ENCODE peak calls at places on chromosomes 5 and 9, in ten cellular contexts. Z is hepatocyte, D is GM06990, L is right lobe of liver, G is astrocyte of the spinal cord, C is lower leg skin, Y is GM12864, A is epithelial cell of esophagus, I is neuronal stem cell, R is adrenal gland. K is an unnamed sample.
A peak's percentile ranks its signal among the peaks of the same experiment; 100 is the strongest.

GRCh38 chr9:15541862-15542261 is 11.0 kb upstream of the CCDC171 start:
- DNase-seq in I (no peak), L (no peak), Y (no peak), R (no peak), D (no peak), G (no peak), A (no peak), Z (peak; percentile 15), C (no peak), K (no peak)

GRCh38 chr5:15131909-15132308 is 260.3 kb upstream of the ANKH start:
- DNase-seq in L (no peak), A (no peak), G (no peak), D (no peak), C (no peak), I (no peak), R (no peak), Y (no peak), Z (no peak), K (no peak)

GRCh38 chr9:93662016-93662638 is 85.7 kb downstream of the PHF2 start:
- DNase-seq in A (no peak), R (no peak), D (no peak), Z (no peak), C (no peak), Y (no peak), L (no peak), G (no peak), I (no peak), K (no peak)

GRCh38 chr5:169956756-169957155 is 23.5 kb downstream of the INSYN2B start:
- DNase-seq in G (no peak), A (peak; percentile 31), Z (no peak), L (no peak), C (no peak), I (no peak), R (no peak), D (no peak), Y (no peak), K (peak; percentile 65)

GRCh38 chr9:29100762-29101161 is 1527.5 kb upstream of the C9orf72 start:
- DNase-seq in C (no peak), Y (no peak), Z (no peak), D (no peak), I (no peak), R (no peak), A (no peak), L (no peak), G (no peak), K (no peak)

GRCh38 chr5:111043712-111044506 is 27.6 kb upstream of the TSLP start:
- DNase-seq in I (no peak), G (peak; percentile 94), Z (no peak), Y (no peak), C (no peak), A (peak; percentile 5), L (no peak), R (no peak), D (no peak), K (peak; percentile 17)

GRCh38 chr5:1103505-1104326 is 8.1 kb downstream of the SLC12A7 start:
- DNase-seq in A (no peak), C (peak; percentile 69), Y (no peak), I (no peak), Z (peak; percentile 64), R (peak; percentile 82), L (peak; percentile 91), D (no peak), G (no peak), K (no peak)

GRCh38 chr9:93656426-93657222 is 80.2 kb downstream of the PHF2 start:
- DNase-seq in Y (no peak), Z (no peak), G (no peak), I (no peak), D (no peak), C (no peak), R (no peak), A (no peak), L (peak; percentile 13), K (no peak)

GRCh38 chr9:78692871-78693270 is 395.9 kb downstream of the PSAT1 start:
- DNase-seq in I (no peak), A (no peak), Y (no peak), Z (no peak), C (no peak), D (no peak), R (no peak), G (peak; percentile 15), L (no peak), K (no peak)

GRCh38 chr5:73170522-73170921 is 2.5 kb upstream of the TMEM174 start:
- DNase-seq in R (peak; percentile 18), D (no peak), A (peak; percentile 43), G (no peak), C (no peak), Y (peak; percentile 5), L (no peak), I (peak; percentile 12), Z (no peak), K (peak; percentile 59)

GRCh38 chr5:150576449-150576949 is 64.0 kb upstream of the SYNPO start:
- DNase-seq in R (no peak), A (no peak), C (no peak), L (no peak), I (no peak), D (no peak), G (no peak), Z (no peak), Y (no peak), K (no peak)

DNA sequence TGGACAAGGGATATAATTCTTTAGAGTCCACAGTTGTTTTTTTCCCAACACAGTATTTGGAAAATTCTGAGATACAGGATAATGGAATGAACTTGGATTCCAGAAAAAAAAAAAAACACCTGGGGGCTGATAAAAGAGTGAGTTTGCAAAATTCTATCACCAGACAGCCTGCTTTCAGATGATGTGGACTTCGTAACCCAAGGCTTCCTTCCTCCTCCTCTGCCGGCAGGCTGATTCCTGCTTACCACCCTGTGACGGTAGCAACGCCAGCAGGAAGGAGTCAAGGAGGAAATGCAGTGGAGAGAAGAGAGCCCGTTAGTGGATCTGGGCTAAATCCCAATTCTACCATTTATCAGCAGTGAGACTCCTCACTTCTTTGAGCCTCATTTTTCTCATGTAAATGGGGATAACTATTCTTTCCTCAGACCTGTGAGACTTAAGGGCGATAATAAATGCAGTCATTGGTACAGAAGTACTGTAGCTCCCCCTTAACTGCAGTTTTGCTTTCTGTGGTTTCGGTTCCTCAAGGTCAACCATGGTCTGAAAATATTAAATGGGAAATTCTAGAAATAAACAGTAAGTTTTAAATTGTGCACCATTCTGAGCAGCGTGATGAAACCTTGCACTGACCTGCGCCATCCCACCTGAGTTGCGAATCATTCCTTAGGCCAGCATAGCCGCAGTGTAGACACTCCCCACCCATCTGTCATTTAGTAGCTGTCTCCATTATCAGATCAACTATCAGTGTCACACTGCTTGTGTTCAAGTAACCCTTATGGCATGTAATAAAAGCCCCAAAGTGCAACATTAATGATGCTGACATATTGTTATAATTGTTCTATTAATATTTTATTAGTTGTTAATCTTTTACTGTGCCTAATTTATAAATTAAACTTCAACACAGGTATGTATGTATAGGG is 71.4 kb downstream of the DCP2 start:
- DNase-seq in C (no peak), Z (no peak), L (peak; percentile 42), A (no peak), D (no peak), G (no peak), I (no peak), Y (peak; percentile 49), R (peak; percentile 46), K (peak; percentile 54)
- H3K4me3 ChIP-seq in C (no peak overlapping the region), Z (no peak overlapping the region), L (no peak overlapping the region), A (no peak overlapping the region), D (peak overlapping the region; percentile 28), G (no peak overlapping the region), I (no peak overlapping the region), Y (peak overlapping the region; percentile 34), R (peak overlapping the region; percentile 41), K (no peak overlapping the region)

DNA sequence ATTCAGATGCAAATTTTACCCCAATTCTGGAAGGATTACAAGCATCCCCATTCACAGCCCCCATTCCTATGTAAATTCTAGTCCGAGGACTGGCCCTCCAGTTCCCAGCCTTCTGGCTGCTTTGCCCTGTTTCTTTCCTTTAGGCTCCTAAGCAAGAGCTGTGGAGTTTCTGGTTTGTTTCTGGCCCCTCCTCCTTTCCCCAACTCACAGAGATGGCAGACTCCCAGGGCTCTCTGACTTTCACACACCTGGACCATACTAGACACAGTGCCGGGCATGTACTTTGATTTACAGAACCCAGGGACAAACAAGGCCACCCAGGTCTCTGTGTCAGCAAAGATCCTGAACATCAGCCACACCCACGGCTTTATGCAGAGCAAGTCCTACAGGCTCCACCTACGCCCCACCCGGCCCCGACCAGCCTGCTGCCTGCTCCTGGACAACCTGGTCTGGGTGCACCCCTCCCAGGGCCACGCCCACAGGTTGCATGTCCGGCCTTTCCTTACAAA is 62.5 kb downstream of the SEMA4D start:
- DNase-seq in A (peak; percentile 47), I (peak; percentile 18), L (no peak), R (no peak), Y (no peak), C (peak; percentile 53), G (no peak), D (no peak), Z (peak; percentile 86), K (no peak)
- H3K4me3 ChIP-seq in A (no peak overlapping the region), I (no peak overlapping the region), L (no peak overlapping the region), R (no peak overlapping the region), Y (no peak overlapping the region), C (no peak overlapping the region), G (no peak overlapping the region), D (no peak overlapping the region), Z (no peak overlapping the region), K (no peak overlapping the region)

DNA sequence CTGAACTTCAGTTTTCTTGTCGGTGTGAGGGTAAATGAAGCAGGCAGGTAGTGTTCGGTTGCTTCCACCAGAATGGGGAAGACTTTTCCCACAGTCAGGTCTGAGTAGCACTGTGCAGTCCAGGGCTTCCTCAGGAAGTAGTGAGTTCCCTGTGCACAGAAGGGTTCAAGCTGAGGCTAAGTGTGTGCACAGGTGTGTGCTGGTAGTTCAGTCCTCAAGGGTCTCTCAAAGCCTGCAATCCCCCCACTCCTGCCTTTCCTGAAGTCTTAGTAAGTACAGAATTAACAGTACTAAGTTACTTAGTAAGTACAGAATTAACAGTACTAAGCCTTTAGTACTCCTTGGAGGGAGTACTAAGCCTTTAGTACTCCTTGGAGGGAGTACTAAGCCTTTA is 1.4 kb downstream of the DAB2IP start:
- DNase-seq in R (no peak), D (no peak), G (no peak), Z (no peak), Y (no peak), A (no peak), L (no peak), I (no peak), C (no peak), K (no peak)
- H3K4me3 ChIP-seq in R (peak overlapping the region; percentile 61), D (no peak overlapping the region), G (no peak overlapping the region), Z (peak overlapping the region; percentile 71), Y (no peak overlapping the region), A (no peak overlapping the region), L (peak overlapping the region; percentile 61), I (peak overlapping the region; percentile 87), C (no peak overlapping the region), K (peak overlapping the region; percentile 49)

DNA sequence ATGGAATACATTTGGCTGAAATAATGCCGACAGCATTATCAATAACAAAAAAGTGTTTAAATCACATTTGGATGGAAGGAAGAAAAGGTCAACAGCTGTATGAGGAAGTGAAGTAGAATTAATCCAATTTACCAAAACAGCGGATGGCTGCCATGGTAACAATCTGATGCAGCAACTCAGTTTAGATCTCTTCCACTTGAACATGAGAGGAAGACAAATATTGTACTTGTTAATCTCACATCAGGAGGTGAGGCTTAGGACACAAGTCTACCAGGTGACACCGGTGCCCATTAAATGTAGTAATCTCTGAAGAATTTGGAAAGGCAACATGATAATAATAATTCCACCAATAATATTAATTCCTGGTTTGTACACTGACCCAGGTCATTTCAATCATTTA is 2.4 kb downstream of the RASEF start:
- DNase-seq in L (no peak), Y (no peak), A (no peak), G (no peak), I (no peak), Z (peak; percentile 38), C (no peak), R (no peak), D (no peak), K (no peak)
- H3K4me3 ChIP-seq in L (no peak overlapping the region), Y (no peak overlapping the region), A (peak overlapping the region; percentile 63), G (no peak overlapping the region), I (no peak overlapping the region), Z (no peak overlapping the region), C (no peak overlapping the region), R (no peak overlapping the region), D (no peak overlapping the region), K (no peak overlapping the region)

GRCh38 chr5:178163772-178164735 is 10.4 kb upstream of the NHP2 start:
- DNase-seq in G (peak; percentile 61), C (peak; percentile 77), Y (peak; percentile 41), A (peak; percentile 74), Z (peak; percentile 89), D (peak; percentile 85), R (peak; percentile 76), I (peak; percentile 84), L (peak; percentile 86), K (peak; percentile 72)
- H3K4me3 ChIP-seq in G (peak overlapping the region; percentile 11), C (no peak overlapping the region), Y (peak overlapping the region; percentile 19), A (no peak overlapping the region), Z (no peak overlapping the region), D (no peak overlapping the region), R (no peak overlapping the region), I (peak overlapping the region; percentile 70), L (no peak overlapping the region), K (no peak overlapping the region)

K was measured in cardiac fibroblast.